ENCODE peak calls at places on chromosomes 1 and 21, in ten cellular contexts. One of them, this sample, is unnamed.

GRCh38 chr1:218336353-218336752 is 8.8 kb upstream of the TGFB2 start:
- DNase-seq in kidney: no peak
- DNase-seq in upper lobe of right lung: no peak
- DNase-seq in psoas muscle: no peak
- DNase-seq in body of pancreas: no peak
- DNase-seq in heart left ventricle: no peak
- DNase-seq in adrenal gland: no peak
- DNase-seq in heart right ventricle: no peak
- DNase-seq in colonic mucosa: no peak
- DNase-seq in mammary epithelial cell: no peak
- DNase-seq in this sample: peak; percentile 52

GRCh38 chr1:214444159-214444939 is 107.1 kb downstream of the PTPN14 start:
- DNase-seq in upper lobe of right lung: no peak
- DNase-seq in colonic mucosa: no peak
- DNase-seq in heart right ventricle: no peak
- DNase-seq in adrenal gland: no peak
- DNase-seq in mammary epithelial cell: no peak
- DNase-seq in heart left ventricle: no peak
- DNase-seq in kidney: no peak
- DNase-seq in psoas muscle: no peak
- DNase-seq in body of pancreas: no peak
- DNase-seq in this sample: no peak

GRCh38 chr1:234212764-234213406 is 160.4 kb upstream of the COA6 start:
- DNase-seq in kidney: no peak
- DNase-seq in heart left ventricle: no peak
- DNase-seq in colonic mucosa: no peak
- DNase-seq in upper lobe of right lung: no peak
- DNase-seq in heart right ventricle: no peak
- DNase-seq in adrenal gland: peak; percentile 23
- DNase-seq in mammary epithelial cell: peak; percentile 53
- DNase-seq in body of pancreas: peak; percentile 66
- DNase-seq in psoas muscle: no peak
- DNase-seq in this sample: no peak

GRCh38 chr1:177948336-177948972 is 21.4 kb downstream of the SEC16B start:
- DNase-seq in kidney: no peak
- DNase-seq in mammary epithelial cell: peak; percentile 58
- DNase-seq in body of pancreas: peak; percentile 62
- DNase-seq in heart left ventricle: peak; percentile 45
- DNase-seq in colonic mucosa: peak; percentile 60
- DNase-seq in adrenal gland: peak; percentile 63
- DNase-seq in upper lobe of right lung: no peak
- DNase-seq in psoas muscle: peak; percentile 58
- DNase-seq in heart right ventricle: peak; percentile 46
- DNase-seq in this sample: peak; percentile 66

GRCh38 chr1:170964506-170964905 is 29.2 kb downstream of the MROH9 start:
- DNase-seq in colonic mucosa: no peak
- DNase-seq in adrenal gland: no peak
- DNase-seq in kidney: no peak
- DNase-seq in psoas muscle: no peak
- DNase-seq in heart left ventricle: no peak
- DNase-seq in upper lobe of right lung: no peak
- DNase-seq in heart right ventricle: no peak
- DNase-seq in mammary epithelial cell: peak; percentile 4
- DNase-seq in body of pancreas: no peak
- DNase-seq in this sample: no peak

GRCh38 chr1:236394016-236394481 is at the start of gene EDARADD:
- DNase-seq in heart right ventricle: no peak
- DNase-seq in adrenal gland: no peak
- DNase-seq in heart left ventricle: no peak
- DNase-seq in kidney: no peak
- DNase-seq in colonic mucosa: no peak
- DNase-seq in psoas muscle: no peak
- DNase-seq in body of pancreas: no peak
- DNase-seq in upper lobe of right lung: no peak
- DNase-seq in mammary epithelial cell: peak; percentile 75
- DNase-seq in this sample: peak; percentile 48

GRCh38 chr21:34936299-34936698 is 112.8 kb downstream of the RUNX1 start:
- DNase-seq in heart right ventricle: no peak
- DNase-seq in colonic mucosa: no peak
- DNase-seq in mammary epithelial cell: no peak
- DNase-seq in adrenal gland: no peak
- DNase-seq in psoas muscle: no peak
- DNase-seq in kidney: no peak
- DNase-seq in body of pancreas: no peak
- DNase-seq in heart left ventricle: no peak
- DNase-seq in upper lobe of right lung: no peak
- DNase-seq in this sample: no peak

GRCh38 chr1:1847501-1848289 is 43.2 kb downstream of the GNB1 start:
- DNase-seq in heart left ventricle: no peak
- DNase-seq in heart right ventricle: no peak
- DNase-seq in body of pancreas: no peak
- DNase-seq in colonic mucosa: no peak
- DNase-seq in psoas muscle: no peak
- DNase-seq in upper lobe of right lung: no peak
- DNase-seq in adrenal gland: no peak
- DNase-seq in mammary epithelial cell: no peak
- DNase-seq in kidney: no peak
- DNase-seq in this sample: no peak

GRCh38 chr21:43772368-43772870 is 3.7 kb downstream of the CSTB start:
- DNase-seq in body of pancreas: no peak
- DNase-seq in adrenal gland: no peak
- DNase-seq in heart right ventricle: no peak
- DNase-seq in colonic mucosa: no peak
- DNase-seq in kidney: no peak
- DNase-seq in mammary epithelial cell: no peak
- DNase-seq in heart left ventricle: no peak
- DNase-seq in psoas muscle: no peak
- DNase-seq in upper lobe of right lung: no peak
- DNase-seq in this sample: no peak

GRCh38 chr1:32351859-32352745 is 10.2 kb downstream of the FAM229A start:
- DNase-seq in body of pancreas: peak; percentile 71
- DNase-seq in kidney: no peak
- DNase-seq in heart right ventricle: peak; percentile 52
- DNase-seq in adrenal gland: peak; percentile 59
- DNase-seq in upper lobe of right lung: no peak
- DNase-seq in colonic mucosa: peak; percentile 52
- DNase-seq in mammary epithelial cell: no peak
- DNase-seq in psoas muscle: peak; percentile 78
- DNase-seq in heart left ventricle: peak; percentile 63
- DNase-seq in this sample: no peak

GRCh38 chr1:20390589-20391331 is 95.2 kb downstream of the CAMK2N1 start:
- DNase-seq in psoas muscle: no peak
- DNase-seq in heart right ventricle: no peak
- DNase-seq in colonic mucosa: no peak
- DNase-seq in kidney: no peak
- DNase-seq in heart left ventricle: no peak
- DNase-seq in upper lobe of right lung: no peak
- DNase-seq in body of pancreas: no peak
- DNase-seq in adrenal gland: no peak
- DNase-seq in mammary epithelial cell: peak; percentile 21
- DNase-seq in this sample: no peak

GRCh38 chr1:44571712-44572571 is 102.3 kb downstream of the TMEM53 start:
- DNase-seq in mammary epithelial cell: no peak
- DNase-seq in kidney: no peak
- DNase-seq in colonic mucosa: no peak
- DNase-seq in psoas muscle: no peak
- DNase-seq in adrenal gland: no peak
- DNase-seq in upper lobe of right lung: no peak
- DNase-seq in heart left ventricle: no peak
- DNase-seq in heart right ventricle: no peak
- DNase-seq in body of pancreas: peak; percentile 10
- DNase-seq in this sample: no peak
- TF ChIP-seq CTCF in mammary epithelial cell: peak; percentile 48
- TF ChIP-seq CTCF in kidney: peak; percentile 31
- TF ChIP-seq CTCF in colonic mucosa: peak; percentile 43
- TF ChIP-seq CTCF in psoas muscle: peak; percentile 32
- TF ChIP-seq CTCF in adrenal gland: peak; percentile 34
- TF ChIP-seq CTCF in upper lobe of right lung: peak; percentile 48
- TF ChIP-seq CTCF in heart left ventricle: peak; percentile 31
- TF ChIP-seq CTCF in heart right ventricle: peak; percentile 47
- TF ChIP-seq CTCF in body of pancreas: peak; percentile 48
- TF ChIP-seq CTCF in this sample: peak; percentile 58

GRCh38 chr1:53572802-53573148 is 113.6 kb downstream of the DMRTB1 start:
- DNase-seq in colonic mucosa: no peak
- DNase-seq in heart right ventricle: no peak
- DNase-seq in psoas muscle: no peak
- DNase-seq in body of pancreas: no peak
- DNase-seq in adrenal gland: no peak
- DNase-seq in kidney: no peak
- DNase-seq in heart left ventricle: no peak
- DNase-seq in mammary epithelial cell: no peak
- DNase-seq in upper lobe of right lung: no peak
- DNase-seq in this sample: no peak
- H3K27ac ChIP-seq in colonic mucosa: no peak overlapping the region
- H3K27ac ChIP-seq in heart right ventricle: no peak overlapping the region
- H3K27ac ChIP-seq in psoas muscle: no peak overlapping the region
- H3K27ac ChIP-seq in body of pancreas: peak overlapping the region; percentile 31
- H3K27ac ChIP-seq in adrenal gland: no peak overlapping the region
- H3K27ac ChIP-seq in kidney: no peak overlapping the region
- H3K27ac ChIP-seq in heart left ventricle: no peak overlapping the region
- H3K27ac ChIP-seq in mammary epithelial cell: no peak overlapping the region
- H3K27ac ChIP-seq in upper lobe of right lung: no peak overlapping the region
- H3K27ac ChIP-seq in this sample: no peak overlapping the region

DNA sequence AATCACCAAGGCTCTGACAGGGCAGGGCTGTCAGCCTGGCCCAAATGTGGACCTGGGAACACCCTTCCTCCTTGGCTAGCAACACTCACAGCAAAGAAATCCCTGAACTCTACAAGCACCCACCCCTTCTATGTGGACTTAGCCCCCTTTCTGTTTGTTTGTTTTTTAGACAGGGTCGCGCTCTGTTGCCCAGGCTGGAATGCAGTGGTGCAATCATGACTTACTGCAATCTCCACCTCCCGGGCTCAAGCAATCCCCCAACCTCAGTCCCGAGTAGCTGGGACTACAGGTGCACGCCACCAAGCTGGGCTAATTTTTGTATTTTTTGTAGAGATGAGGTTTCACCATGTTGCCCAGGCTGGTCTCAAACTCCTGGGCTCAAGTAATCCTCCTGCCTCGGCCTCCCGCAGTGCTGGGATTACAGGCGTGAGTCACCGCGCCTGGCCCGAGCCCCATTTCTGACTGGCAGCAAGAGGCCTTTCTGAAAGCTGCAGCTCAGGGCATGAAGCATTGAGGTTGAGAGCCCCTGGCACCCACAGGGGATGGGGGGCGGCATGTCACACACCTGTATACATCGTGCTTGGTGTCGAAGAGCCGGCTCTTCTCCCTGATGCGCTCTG is 16.2 kb downstream of the RIPK4 start:
- DNase-seq in kidney: peak; percentile 63
- DNase-seq in colonic mucosa: no peak
- DNase-seq in heart right ventricle: no peak
- DNase-seq in heart left ventricle: no peak
- DNase-seq in body of pancreas: no peak
- DNase-seq in adrenal gland: no peak
- DNase-seq in mammary epithelial cell: no peak
- DNase-seq in upper lobe of right lung: no peak
- DNase-seq in psoas muscle: no peak
- DNase-seq in this sample: no peak
- H3K36me3 ChIP-seq in kidney: peaks cover 22% of the 10 kb centered on the region
- H3K36me3 ChIP-seq in colonic mucosa: no peaks in the 10 kb centered on the region
- H3K36me3 ChIP-seq in heart right ventricle: no peaks in the 10 kb centered on the region
- H3K36me3 ChIP-seq in heart left ventricle: no peaks in the 10 kb centered on the region
- H3K36me3 ChIP-seq in body of pancreas: no peaks in the 10 kb centered on the region
- H3K36me3 ChIP-seq in adrenal gland: no peaks in the 10 kb centered on the region
- H3K36me3 ChIP-seq in mammary epithelial cell: peaks cover 31% of the 10 kb centered on the region
- H3K36me3 ChIP-seq in upper lobe of right lung: peaks cover 4% of the 10 kb centered on the region
- H3K36me3 ChIP-seq in psoas muscle: no peaks in the 10 kb centered on the region
- H3K36me3 ChIP-seq in this sample: no peaks in the 10 kb centered on the region

GRCh38 chr1:210477328-210477924 is 148.7 kb downstream of the HHAT start:
- DNase-seq in heart left ventricle: no peak
- DNase-seq in kidney: no peak
- DNase-seq in heart right ventricle: no peak
- DNase-seq in psoas muscle: no peak
- DNase-seq in colonic mucosa: no peak
- DNase-seq in upper lobe of right lung: no peak
- DNase-seq in adrenal gland: no peak
- DNase-seq in body of pancreas: no peak
- DNase-seq in mammary epithelial cell: no peak
- DNase-seq in this sample: no peak
- TF ChIP-seq CTCF in heart left ventricle: no peak
- TF ChIP-seq CTCF in kidney: no peak
- TF ChIP-seq CTCF in heart right ventricle: no peak
- TF ChIP-seq CTCF in psoas muscle: no peak
- TF ChIP-seq CTCF in colonic mucosa: no peak
- TF ChIP-seq CTCF in upper lobe of right lung: no peak
- TF ChIP-seq CTCF in adrenal gland: no peak
- TF ChIP-seq CTCF in body of pancreas: no peak
- TF ChIP-seq CTCF in mammary epithelial cell: no peak
- TF ChIP-seq CTCF in this sample: no peak

GRCh38 chr1:113912594-113913311 is 7.6 kb downstream of the DCLRE1B start:
- DNase-seq in heart right ventricle: peak; percentile 42
- DNase-seq in mammary epithelial cell: no peak
- DNase-seq in colonic mucosa: no peak
- DNase-seq in psoas muscle: peak; percentile 69
- DNase-seq in upper lobe of right lung: no peak
- DNase-seq in kidney: no peak
- DNase-seq in heart left ventricle: peak; percentile 48
- DNase-seq in adrenal gland: peak; percentile 35
- DNase-seq in body of pancreas: peak; percentile 66
- DNase-seq in this sample: peak; percentile 79

GRCh38 chr1:113917400-113918082 is 11.6 kb upstream of the HIPK1 start:
- DNase-seq in colonic mucosa: no peak
- DNase-seq in heart left ventricle: no peak
- DNase-seq in body of pancreas: no peak
- DNase-seq in adrenal gland: no peak
- DNase-seq in kidney: no peak
- DNase-seq in psoas muscle: no peak
- DNase-seq in upper lobe of right lung: no peak
- DNase-seq in mammary epithelial cell: peak; percentile 90
- DNase-seq in heart right ventricle: no peak
- DNase-seq in this sample: peak; percentile 8

GRCh38 chr1:113913887-113914664 is 8.9 kb downstream of the DCLRE1B start:
- DNase-seq in adrenal gland: no peak
- DNase-seq in mammary epithelial cell: no peak
- DNase-seq in upper lobe of right lung: no peak
- DNase-seq in colonic mucosa: no peak
- DNase-seq in heart left ventricle: no peak
- DNase-seq in body of pancreas: no peak
- DNase-seq in heart right ventricle: no peak
- DNase-seq in psoas muscle: no peak
- DNase-seq in kidney: no peak
- DNase-seq in this sample: no peak

GRCh38 chr1:113916974-113917373 is 11.8 kb downstream of the DCLRE1B start:
- DNase-seq in psoas muscle: no peak
- DNase-seq in kidney: no peak
- DNase-seq in heart left ventricle: no peak
- DNase-seq in body of pancreas: no peak
- DNase-seq in colonic mucosa: no peak
- DNase-seq in heart right ventricle: no peak
- DNase-seq in adrenal gland: no peak
- DNase-seq in upper lobe of right lung: no peak
- DNase-seq in mammary epithelial cell: no peak
- DNase-seq in this sample: no peak

GRCh38 chr1:113913312-113913668 is 8.2 kb downstream of the DCLRE1B start:
- DNase-seq in mammary epithelial cell: no peak
- DNase-seq in psoas muscle: no peak
- DNase-seq in heart right ventricle: no peak
- DNase-seq in upper lobe of right lung: no peak
- DNase-seq in heart left ventricle: no peak
- DNase-seq in adrenal gland: no peak
- DNase-seq in colonic mucosa: no peak
- DNase-seq in body of pancreas: no peak
- DNase-seq in kidney: no peak
- DNase-seq in this sample: no peak
- H3K27ac ChIP-seq in mammary epithelial cell: no peak overlapping the region
- H3K27ac ChIP-seq in psoas muscle: peak overlapping the region; percentile 73
- H3K27ac ChIP-seq in heart right ventricle: peak overlapping the region; percentile 79
- H3K27ac ChIP-seq in upper lobe of right lung: peak overlapping the region; percentile 51
- H3K27ac ChIP-seq in heart left ventricle: peak overlapping the region; percentile 81
- H3K27ac ChIP-seq in adrenal gland: no peak overlapping the region
- H3K27ac ChIP-seq in colonic mucosa: no peak overlapping the region
- H3K27ac ChIP-seq in body of pancreas: no peak overlapping the region
- H3K27ac ChIP-seq in kidney: no peak overlapping the region
- H3K27ac ChIP-seq in this sample: peak overlapping the region; percentile 25

This sample was measured in brain microvascular endothelial cell.